ENCODE peak calls at places on chromosomes 11 and 22, in six cellular contexts. W is H9, X is IMR-90, I is pancreas, D is upper lobe of right lung, L is spleen. K is an unnamed sample.

GRCh38 chr22:25404923-25405853 is 159.3 kb upstream of the GRK3 start:
- DNase-seq in L (peak; percentile 95), X (peak; percentile 73), D (peak; percentile 92), I (peak; percentile 83), W (no peak), K (peak; percentile 85)

GRCh38 chr22:45317551-45318167 is 7.9 kb downstream of the FAM118A start:
- DNase-seq in W (peak; percentile 63), X (peak; percentile 37), L (no peak), D (no peak), I (no peak), K (peak; percentile 44)

GRCh38 chr11:47917643-47918369 is 62.6 kb upstream of the PTPRJ start:
- DNase-seq in I (peak; percentile 93), L (peak; percentile 86), W (peak; percentile 81), D (peak; percentile 90), X (peak; percentile 98), K (peak; percentile 99)

GRCh38 chr11:83583953-83584352 is 297.8 kb upstream of the CCDC90B start:
- DNase-seq in W (no peak), I (no peak), X (peak; percentile 80), L (no peak), D (no peak), K (no peak)

GRCh38 chr11:109422755-109423113 is 744 bp downstream of the C11orf87 start:
- DNase-seq in L (no peak), I (no peak), W (no peak), D (no peak), X (no peak), K (no peak)

GRCh38 chr11:1748467-1749019 is 1.9 kb downstream of the IFITM10 start:
- DNase-seq in L (peak; percentile 78), I (no peak), W (no peak), X (no peak), D (peak; percentile 65), K (no peak)

GRCh38 chr11:72918825-72919224 is 104.6 kb downstream of the ATG16L2 start:
- DNase-seq in W (no peak), I (no peak), X (peak; percentile 39), L (no peak), D (no peak), K (no peak)

GRCh38 chr22:32106930-32107329 is 52.2 kb downstream of the C22orf42 start:
- DNase-seq in D (no peak), I (no peak), W (peak; percentile 56), X (no peak), L (no peak), K (no peak)

GRCh38 chr11:117186431-117186761 is 7.9 kb downstream of the SIDT2 start:
- DNase-seq in W (no peak), I (no peak), X (no peak), D (no peak), L (peak; percentile 71), K (peak; percentile 0)

GRCh38 chr11:132289590-132290256 is 919.3 kb downstream of the NTM start:
- DNase-seq in D (no peak), X (no peak), I (no peak), W (no peak), L (no peak), K (no peak)

GRCh38 chr11:118229274-118229847 is 4.5 kb upstream of the JAML start:
- DNase-seq in W (no peak), X (no peak), I (no peak), D (no peak), L (no peak), K (no peak)

GRCh38 chr11:95450547-95451123 is 219.6 kb upstream of the SESN3 start:
- DNase-seq in D (no peak), X (peak; percentile 31), I (no peak), W (no peak), L (no peak), K (no peak)

GRCh38 chr11:95455228-95455627 is 224.2 kb upstream of the SESN3 start:
- DNase-seq in L (no peak), D (no peak), I (no peak), W (no peak), X (no peak), K (no peak)

GRCh38 chr11:95451682-95452081 is 220.7 kb upstream of the SESN3 start:
- DNase-seq in D (no peak), L (no peak), X (peak; percentile 73), W (no peak), I (no peak), K (no peak)

GRCh38 chr11:95453616-95454118 is 222.7 kb upstream of the SESN3 start:
- DNase-seq in W (no peak), I (peak; percentile 43), X (no peak), L (no peak), D (peak; percentile 75), K (peak; percentile 69)

DNA sequence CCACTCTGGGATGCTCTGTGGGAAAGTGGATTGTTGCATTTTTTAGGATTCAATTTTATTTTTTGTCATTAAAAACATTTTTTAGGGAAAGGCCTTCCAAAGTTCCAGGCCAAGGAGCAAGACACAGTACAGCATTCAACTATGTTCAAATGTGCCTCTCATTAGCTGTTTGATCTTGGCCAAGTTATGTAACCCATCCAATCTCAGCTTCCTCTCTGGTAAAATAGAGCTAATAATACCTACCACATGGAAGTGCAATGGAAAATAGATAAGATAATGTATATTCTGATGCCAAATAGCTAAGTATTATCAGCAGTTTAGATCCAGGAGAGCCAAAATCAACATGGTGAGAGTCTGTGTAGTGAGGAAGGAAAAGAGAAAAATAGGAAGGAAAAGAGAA is 220.3 kb upstream of the SESN3 start:
- DNase-seq in L (no peak), X (no peak), I (no peak), W (no peak), D (no peak), K (no peak)
- H3K27ac ChIP-seq in L (peak overlapping the region; percentile 56), X (no peak overlapping the region), I (no peak overlapping the region), W (no peak overlapping the region), D (no peak overlapping the region), K (no peak overlapping the region)

DNA sequence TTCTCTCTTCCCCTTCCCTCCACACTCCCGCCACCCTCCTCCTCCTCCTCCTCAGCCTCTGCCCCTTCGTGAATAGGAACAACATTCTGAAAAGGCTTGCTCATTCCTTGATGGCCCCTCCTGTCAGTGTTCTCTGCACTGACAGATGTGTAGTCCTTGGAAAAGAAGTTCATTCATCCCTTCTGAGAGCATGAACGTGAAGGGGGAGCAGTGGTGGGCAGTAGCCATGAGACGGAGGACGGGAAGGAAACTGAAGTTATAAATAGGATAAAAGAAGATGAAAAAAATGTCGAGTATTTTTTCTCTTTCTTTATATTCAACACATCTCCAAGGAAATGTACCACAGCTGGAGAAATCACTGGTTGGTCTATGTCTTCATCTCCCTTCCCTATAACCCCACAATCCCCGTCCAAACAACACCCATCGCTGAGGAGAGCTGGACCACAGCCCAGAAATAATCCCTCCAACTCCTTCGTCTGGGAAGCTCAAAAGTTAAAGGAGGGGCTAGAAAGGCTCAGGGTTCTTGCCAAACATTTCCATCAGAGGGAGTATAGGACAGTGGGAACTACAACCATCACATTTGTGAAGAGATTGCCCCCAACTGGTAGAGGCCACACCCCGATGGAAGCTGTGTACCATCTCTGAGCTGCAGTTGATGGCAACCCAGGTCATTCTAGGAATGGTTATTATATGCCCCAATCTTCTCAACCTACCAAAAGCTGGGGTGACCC is 33.5 kb downstream of the ETS1 start:
- DNase-seq in L (no peak), D (no peak), X (peak; percentile 32), W (no peak), I (no peak), K (no peak)
- TF ChIP-seq CTCF in L (no peak), D (peak; percentile 24), X (no peak), W (peak; percentile 28), I (no peak), K (no peak)

GRCh38 chr22:38235240-38235850 is 33.6 kb downstream of the MAFF start:
- DNase-seq in X (no peak), L (no peak), W (no peak), I (no peak), D (no peak), K (no peak)
- H3K4me1 ChIP-seq in X (peaks cover 20% of the 10 kb centered on the region), L (peaks cover 38% of the 10 kb centered on the region), W (no peaks in the 10 kb centered on the region), I (peaks cover 23% of the 10 kb centered on the region), D (peaks cover 46% of the 10 kb centered on the region), K (peaks cover 39% of the 10 kb centered on the region)

DNA sequence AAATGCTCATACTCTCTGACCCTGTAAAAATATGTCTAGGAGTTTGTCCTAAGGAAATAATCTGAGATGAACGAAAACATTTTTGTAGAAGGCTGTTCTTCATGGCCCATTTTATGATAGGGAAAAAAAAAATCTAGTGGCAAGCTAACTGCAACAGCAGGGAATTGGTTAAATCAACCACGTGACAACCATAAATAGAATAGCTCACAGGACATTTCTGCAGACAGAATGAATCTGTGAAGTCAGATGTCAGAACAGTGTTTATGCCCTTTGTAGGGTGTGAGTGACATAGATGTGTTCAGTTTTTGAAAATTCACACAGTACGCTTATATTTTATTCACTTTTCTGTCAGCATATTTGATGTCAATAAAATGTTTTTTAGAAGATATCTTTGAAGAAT is 16.1 kb downstream of the ARHGAP1 start:
- DNase-seq in L (no peak), W (no peak), D (no peak), X (no peak), I (no peak), K (no peak)
- H3K27ac ChIP-seq in L (no peak overlapping the region), W (no peak overlapping the region), D (no peak overlapping the region), X (no peak overlapping the region), I (no peak overlapping the region), K (no peak overlapping the region)

GRCh38 chr11:114439229-114440120 is at the start of gene REXO2:
- DNase-seq in X (peak; percentile 93), I (peak; percentile 93), L (peak; percentile 98), D (peak; percentile 98), W (peak; percentile 95), K (peak; percentile 97)
- TF ChIP-seq CTCF in X (peak; percentile 51), I (no peak), L (peak; percentile 44), D (peak; percentile 40), W (peak; percentile 32), K (peak; percentile 30)

DNA sequence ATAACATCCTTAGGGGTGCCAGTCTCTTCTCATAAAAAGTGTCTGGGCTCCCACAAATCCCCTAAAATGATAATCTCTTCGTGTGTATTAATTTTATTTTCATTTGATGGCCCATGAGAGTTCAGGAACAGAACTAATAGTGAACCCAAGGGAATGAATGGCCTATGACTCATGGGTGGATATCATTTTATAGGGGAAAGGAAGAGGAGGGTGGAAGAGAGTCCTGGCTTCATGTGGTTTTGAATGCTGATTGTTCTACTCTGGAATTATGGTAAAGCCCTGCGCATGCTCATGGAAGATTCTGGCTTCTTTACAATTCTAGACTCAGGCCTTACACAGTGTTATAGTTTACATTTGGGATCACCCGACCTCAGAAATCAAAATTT is 35.3 kb downstream of the MAML2 start:
- DNase-seq in W (no peak), I (no peak), D (no peak), L (no peak), X (peak; percentile 95), K (no peak)
- H3K4me1 ChIP-seq in W (peaks cover 9% of the 10 kb centered on the region), I (peaks cover 46% of the 10 kb centered on the region), D (peaks cover 72% of the 10 kb centered on the region), L (peaks cover 60% of the 10 kb centered on the region), X (peaks cover 15% of the 10 kb centered on the region), K (peaks cover 56% of the 10 kb centered on the region)

DNA sequence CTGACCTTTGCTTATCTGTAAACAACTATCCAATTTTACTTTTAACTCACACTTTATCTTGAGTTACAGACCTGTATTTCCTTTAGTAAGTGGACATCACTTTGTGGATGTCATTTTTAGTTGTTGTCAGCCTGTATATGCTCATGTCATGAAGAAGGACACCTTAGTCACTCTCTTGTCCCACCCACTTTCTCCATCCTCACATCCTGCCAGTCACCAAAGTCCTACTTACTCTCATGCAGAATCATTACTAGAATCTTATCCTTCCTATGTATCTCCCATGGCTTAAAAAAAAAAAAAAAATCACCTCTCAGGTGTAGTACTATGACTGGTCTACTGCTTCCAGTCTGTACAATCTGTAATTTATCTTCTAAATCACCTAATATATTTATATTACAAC is 43.3 kb downstream of the SESN3 start:
- DNase-seq in X (no peak), W (no peak), L (no peak), D (no peak), I (no peak), K (no peak)
- H3K27ac ChIP-seq in X (no peak overlapping the region), W (no peak overlapping the region), L (no peak overlapping the region), D (no peak overlapping the region), I (no peak overlapping the region), K (no peak overlapping the region)